ENCODE peak calls at places on chromosomes 7 and 10, in four cellular contexts. One of them, this sample, is unnamed.

GRCh38 chr7:40990841-40991240 is 712.0 kb downstream of the INHBA start:
- DNase-seq in prostate gland: no peak
- DNase-seq in SK-N-MC: no peak
- DNase-seq in Panc1: no peak
- DNase-seq in this sample: no peak

GRCh38 chr10:28644647-28645046 is 32.7 kb upstream of the BAMBI start:
- DNase-seq in prostate gland: no peak
- DNase-seq in SK-N-MC: no peak
- DNase-seq in Panc1: no peak
- DNase-seq in this sample: no peak

GRCh38 chr7:50982626-50983025 is 199.9 kb upstream of the GRB10 start:
- DNase-seq in prostate gland: no peak
- DNase-seq in SK-N-MC: no peak
- DNase-seq in Panc1: no peak
- DNase-seq in this sample: no peak

GRCh38 chr7:27161214-27161720 is 4.1 kb downstream of the HOXA9 start:
- DNase-seq in prostate gland: no peak
- DNase-seq in SK-N-MC: no peak
- DNase-seq in Panc1: no peak
- DNase-seq in this sample: no peak

GRCh38 chr10:51937736-51938135 is 238.3 kb upstream of the CSTF2T start:
- DNase-seq in prostate gland: no peak
- DNase-seq in SK-N-MC: no peak
- DNase-seq in Panc1: no peak
- DNase-seq in this sample: no peak

GRCh38 chr10:43986396-43986795 is 337.7 kb upstream of the ZNF32 start:
- DNase-seq in prostate gland: no peak
- DNase-seq in SK-N-MC: no peak
- DNase-seq in Panc1: no peak
- DNase-seq in this sample: no peak

GRCh38 chr10:63286340-63286739 is 153.2 kb downstream of the NRBF2 start:
- DNase-seq in prostate gland: no peak
- DNase-seq in SK-N-MC: no peak
- DNase-seq in Panc1: no peak
- DNase-seq in this sample: no peak

GRCh38 chr10:129853236-129853946 is 110.7 kb downstream of the EBF3 start:
- DNase-seq in prostate gland: no peak
- DNase-seq in SK-N-MC: no peak
- DNase-seq in Panc1: no peak
- DNase-seq in this sample: no peak

GRCh38 chr7:71482284-71482683 is 350.3 kb downstream of the GALNT17 start:
- DNase-seq in prostate gland: no peak
- DNase-seq in SK-N-MC: no peak
- DNase-seq in Panc1: no peak
- DNase-seq in this sample: no peak

GRCh38 chr10:48343871-48344598 is 37.6 kb downstream of the MAPK8 start:
- DNase-seq in prostate gland: no peak
- DNase-seq in SK-N-MC: no peak
- DNase-seq in Panc1: no peak
- DNase-seq in this sample: no peak

GRCh38 chr7:22563115-22563514 is 63.1 kb upstream of the STEAP1B start:
- DNase-seq in prostate gland: no peak
- DNase-seq in SK-N-MC: no peak
- DNase-seq in Panc1: peak; percentile 50
- DNase-seq in this sample: no peak

GRCh38 chr7:22563621-22564241 is 63.7 kb upstream of the STEAP1B start:
- DNase-seq in prostate gland: no peak
- DNase-seq in SK-N-MC: no peak
- DNase-seq in Panc1: no peak
- DNase-seq in this sample: no peak

GRCh38 chr7:22561895-22562593 is 62.1 kb upstream of the STEAP1B start:
- DNase-seq in prostate gland: no peak
- DNase-seq in SK-N-MC: no peak
- DNase-seq in Panc1: no peak
- DNase-seq in this sample: no peak

GRCh38 chr7:22559829-22560489 is 60.0 kb upstream of the STEAP1B start:
- DNase-seq in prostate gland: peak; percentile 64
- DNase-seq in SK-N-MC: peak; percentile 51
- DNase-seq in Panc1: peak; percentile 86
- DNase-seq in this sample: peak; percentile 56

GRCh38 chr7:22561356-22561755 is 61.4 kb upstream of the STEAP1B start:
- DNase-seq in prostate gland: no peak
- DNase-seq in SK-N-MC: no peak
- DNase-seq in Panc1: peak; percentile 78
- DNase-seq in this sample: peak; percentile 82
- TF ChIP-seq POLR2AphosphoS5 in prostate gland: peak; percentile 33
- TF ChIP-seq POLR2AphosphoS5 in SK-N-MC: no peak
- TF ChIP-seq POLR2AphosphoS5 in Panc1: peak; percentile 63
- TF ChIP-seq POLR2AphosphoS5 in this sample: peak; percentile 53

DNA sequence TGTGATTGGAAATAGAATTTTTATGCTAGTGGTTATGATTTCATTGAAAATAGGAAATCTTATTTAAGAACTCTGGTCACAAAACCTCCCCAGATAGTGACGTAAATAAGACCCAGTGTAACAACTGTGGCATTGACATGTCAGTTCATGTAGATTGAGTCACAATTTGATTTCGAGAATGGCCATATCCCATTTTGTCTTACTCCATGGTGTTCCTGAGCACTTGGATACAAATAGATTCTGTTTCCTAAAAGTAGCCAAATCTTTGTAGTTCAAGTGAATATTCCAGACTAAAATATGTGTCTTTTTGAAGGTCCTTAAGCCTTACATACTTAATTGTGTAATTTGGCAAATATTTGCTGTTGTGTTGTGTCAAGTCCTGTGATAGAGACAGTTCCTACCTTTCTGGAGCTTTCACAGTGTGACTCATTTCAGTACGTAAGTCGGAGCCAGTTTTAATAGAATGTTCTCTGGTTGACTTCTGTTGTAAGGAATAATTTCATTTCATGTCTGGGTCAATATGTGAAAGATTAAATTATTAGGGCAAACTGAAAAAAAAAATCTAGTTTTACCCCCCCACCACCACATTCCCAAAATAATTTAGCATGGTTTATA is 37.1 kb upstream of the TOMM7 start:
- DNase-seq in prostate gland: no peak
- DNase-seq in SK-N-MC: no peak
- DNase-seq in Panc1: no peak
- DNase-seq in this sample: no peak
- TF ChIP-seq POLR2AphosphoS5 in prostate gland: no peak
- TF ChIP-seq POLR2AphosphoS5 in SK-N-MC: no peak
- TF ChIP-seq POLR2AphosphoS5 in Panc1: no peak
- TF ChIP-seq POLR2AphosphoS5 in this sample: no peak

DNA sequence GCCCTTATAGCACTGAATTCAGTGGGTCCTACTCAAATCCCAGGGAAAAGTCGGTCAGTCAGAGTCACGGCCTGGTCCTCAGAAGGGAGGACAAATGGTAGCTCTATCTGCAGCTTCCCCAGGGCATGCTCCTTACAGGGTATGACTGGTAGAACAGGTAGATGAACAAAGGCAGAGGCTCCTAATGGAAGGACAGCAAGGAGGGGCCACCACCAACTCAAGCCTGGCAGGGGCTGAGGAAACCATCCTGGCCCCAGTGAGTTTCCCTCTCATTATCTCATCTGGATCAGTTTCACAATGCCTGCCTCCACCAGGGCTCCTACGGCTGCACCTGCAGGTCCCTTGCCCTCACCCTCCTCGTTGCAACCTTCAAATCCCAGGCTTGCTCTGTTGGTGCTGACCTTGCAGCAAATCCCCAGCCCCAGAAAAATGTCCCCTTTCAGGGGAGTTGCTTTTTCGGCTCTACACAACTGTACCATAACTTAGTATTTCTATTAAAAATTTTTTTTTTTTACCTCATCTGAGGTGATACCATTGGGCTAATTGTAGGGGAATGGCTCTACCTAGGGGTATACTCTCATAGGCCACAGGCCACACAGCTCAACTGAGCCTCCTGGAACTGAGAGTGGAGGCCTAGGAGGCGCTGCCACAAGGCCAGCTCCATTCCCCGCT is 2.4 kb upstream of the MYO1G start:
- DNase-seq in prostate gland: no peak
- DNase-seq in SK-N-MC: no peak
- DNase-seq in Panc1: no peak
- DNase-seq in this sample: no peak
- TF ChIP-seq POLR2AphosphoS5 in prostate gland: no peak
- TF ChIP-seq POLR2AphosphoS5 in SK-N-MC: peak; percentile 33
- TF ChIP-seq POLR2AphosphoS5 in Panc1: no peak
- TF ChIP-seq POLR2AphosphoS5 in this sample: no peak

GRCh38 chr7:139915301-139915863 is 86.3 kb downstream of the TBXAS1 start:
- DNase-seq in prostate gland: no peak
- DNase-seq in SK-N-MC: no peak
- DNase-seq in Panc1: peak; percentile 42
- DNase-seq in this sample: no peak
- TF ChIP-seq POLR2AphosphoS5 in prostate gland: no peak
- TF ChIP-seq POLR2AphosphoS5 in SK-N-MC: no peak
- TF ChIP-seq POLR2AphosphoS5 in Panc1: no peak
- TF ChIP-seq POLR2AphosphoS5 in this sample: no peak

DNA sequence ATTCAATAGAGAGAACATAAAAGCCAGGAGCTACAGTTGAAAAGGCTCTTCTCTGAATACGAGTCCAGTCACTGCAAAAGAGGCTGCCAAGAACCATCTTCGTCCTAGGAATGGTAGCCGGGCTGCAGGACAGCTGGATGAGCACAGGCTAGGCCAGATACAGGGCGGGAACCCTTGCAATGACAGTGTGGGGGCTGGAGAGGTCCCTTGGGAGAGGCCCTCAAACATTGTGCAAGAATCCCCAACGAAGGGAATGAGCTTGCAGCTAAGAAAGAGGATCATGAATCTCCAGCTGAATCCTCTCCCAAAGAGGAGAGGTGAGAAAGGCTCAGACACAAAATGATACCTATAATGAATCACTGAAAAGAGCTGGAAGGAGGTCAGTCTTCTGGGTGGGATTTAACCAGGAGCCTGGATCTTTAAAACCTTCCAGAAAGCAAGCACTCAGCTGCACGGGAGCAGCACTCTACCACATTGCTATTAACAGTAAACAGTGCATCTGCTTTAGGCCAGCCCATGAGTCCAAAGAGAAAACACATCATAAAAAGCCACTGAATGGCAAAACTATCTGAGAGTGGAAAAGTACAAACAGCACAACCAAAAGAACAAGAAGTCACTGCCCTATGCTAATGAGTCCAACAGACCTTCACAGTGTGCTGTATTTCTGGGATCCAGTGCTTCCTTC is 287.9 kb downstream of the TNS3 start:
- DNase-seq in prostate gland: no peak
- DNase-seq in SK-N-MC: no peak
- DNase-seq in Panc1: no peak
- DNase-seq in this sample: no peak
- TF ChIP-seq POLR2AphosphoS5 in prostate gland: peak; percentile 16
- TF ChIP-seq POLR2AphosphoS5 in SK-N-MC: no peak
- TF ChIP-seq POLR2AphosphoS5 in Panc1: no peak
- TF ChIP-seq POLR2AphosphoS5 in this sample: peak; percentile 54

GRCh38 chr7:137755846-137756685 is 90.7 kb downstream of the DGKI start:
- DNase-seq in prostate gland: no peak
- DNase-seq in SK-N-MC: no peak
- DNase-seq in Panc1: no peak
- DNase-seq in this sample: no peak
- TF ChIP-seq POLR2AphosphoS5 in prostate gland: no peak
- TF ChIP-seq POLR2AphosphoS5 in SK-N-MC: no peak
- TF ChIP-seq POLR2AphosphoS5 in Panc1: no peak
- TF ChIP-seq POLR2AphosphoS5 in this sample: no peak

GRCh38 chr7:89798599-89798996 is 355.7 kb upstream of the STEAP1 start:
- DNase-seq in prostate gland: no peak
- DNase-seq in SK-N-MC: no peak
- DNase-seq in Panc1: no peak
- DNase-seq in this sample: no peak

GRCh38 chr7:89796481-89796880 is 357.8 kb upstream of the STEAP1 start:
- DNase-seq in prostate gland: no peak
- DNase-seq in SK-N-MC: no peak
- DNase-seq in Panc1: no peak
- DNase-seq in this sample: no peak

DNA sequence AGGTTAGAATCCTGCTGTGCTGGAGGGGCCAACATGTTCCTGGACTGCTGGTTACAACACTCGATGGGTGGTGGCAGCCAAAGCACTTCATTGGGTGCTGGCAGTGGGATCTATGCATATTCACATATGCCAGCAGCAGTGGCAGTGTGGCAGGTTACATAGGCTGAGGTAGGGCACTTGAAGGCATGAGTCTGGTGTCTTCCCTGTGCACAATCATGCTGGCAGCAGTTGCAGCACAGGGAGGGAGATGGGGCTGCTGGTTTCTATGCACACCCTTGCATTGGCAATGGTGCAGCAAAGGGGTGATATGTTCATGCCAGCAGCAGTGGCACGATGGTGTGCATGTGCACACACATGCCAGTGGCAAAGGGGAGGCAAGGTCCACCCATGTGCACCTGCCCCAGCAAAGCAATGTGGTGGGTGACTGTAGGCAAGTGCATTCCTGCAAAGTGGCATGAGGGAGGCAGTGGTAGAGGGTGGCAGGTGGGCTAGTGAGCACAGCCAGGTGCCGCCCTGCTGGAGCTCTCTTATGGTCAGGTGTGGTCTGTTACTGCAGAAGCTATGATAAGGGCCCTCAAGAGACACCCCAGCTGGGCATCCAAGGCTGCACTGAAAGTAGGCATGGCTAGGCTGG is 356.2 kb upstream of the STEAP1 start:
- DNase-seq in prostate gland: no peak
- DNase-seq in SK-N-MC: no peak
- DNase-seq in Panc1: no peak
- DNase-seq in this sample: no peak
- TF ChIP-seq POLR2AphosphoS5 in prostate gland: no peak
- TF ChIP-seq POLR2AphosphoS5 in SK-N-MC: no peak
- TF ChIP-seq POLR2AphosphoS5 in Panc1: no peak
- TF ChIP-seq POLR2AphosphoS5 in this sample: no peak

DNA sequence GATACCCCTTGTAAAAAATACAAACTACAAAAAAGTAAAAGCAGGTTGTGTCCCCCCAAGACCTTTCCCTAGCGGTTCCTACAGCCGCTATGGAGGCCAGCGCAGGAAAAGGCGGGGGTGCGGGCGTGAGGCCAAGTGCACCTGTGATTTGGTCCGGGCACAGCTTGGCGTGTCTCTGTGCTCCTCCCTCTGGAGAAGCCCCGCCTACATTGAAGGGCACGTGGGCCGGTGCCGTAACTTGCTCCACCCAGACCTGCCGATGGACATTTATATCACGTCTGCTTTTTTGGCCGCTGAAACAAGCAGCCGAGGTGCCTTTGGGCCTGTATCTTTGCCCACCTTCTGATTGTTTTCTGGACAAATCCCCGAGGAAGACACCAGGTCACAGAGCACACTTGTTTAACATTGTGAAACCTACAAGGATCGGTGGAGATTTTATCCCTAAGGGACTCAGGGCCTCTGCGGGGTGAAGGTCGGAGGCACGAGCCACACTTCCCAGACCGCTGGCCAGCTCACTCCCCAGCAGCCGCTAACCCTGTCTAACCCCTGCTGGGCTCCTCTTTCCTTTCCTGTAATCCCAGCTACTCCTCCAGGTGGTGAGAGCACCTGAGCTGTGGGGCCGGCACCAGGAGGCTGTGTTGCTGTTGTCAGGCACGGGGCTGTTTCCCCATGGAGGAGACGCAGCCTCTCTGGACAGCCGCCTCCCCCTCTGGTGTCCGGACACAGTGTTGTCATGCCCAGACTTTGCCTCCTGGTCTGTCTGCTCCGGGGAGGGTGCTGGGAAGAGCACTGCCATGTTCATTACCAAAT is 18.8 kb upstream of the INPP5A start:
- DNase-seq in prostate gland: peak; percentile 32
- DNase-seq in SK-N-MC: no peak
- DNase-seq in Panc1: no peak
- DNase-seq in this sample: peak; percentile 90
- TF ChIP-seq POLR2AphosphoS5 in prostate gland: peak; percentile 32
- TF ChIP-seq POLR2AphosphoS5 in SK-N-MC: no peak
- TF ChIP-seq POLR2AphosphoS5 in Panc1: no peak
- TF ChIP-seq POLR2AphosphoS5 in this sample: peak; percentile 26